ENCODE peak calls at places on chromosomes 4 and X, in four cellular contexts. S is mucosa of descending colon; G is lower lobe of right lung; O is activated CD4-positive, alpha-beta T cell treated with anti-CD3 and anti-CD28 coated beads for 1 hour. J is an unnamed sample.

GRCh38 chrX:154021131-154021611 is 1.5 kb upstream of the IRAK1 start:
- DNase-seq in O (no peak), G (no peak), S (no peak), J (no peak)

GRCh38 chr4:46648088-46648744 is 258.3 kb upstream of the GABRA2 start:
- DNase-seq in O (no peak), G (no peak), S (peak), J (no peak)

GRCh38 chr4:163542275-163542674 is 47.8 kb downstream of the TMA16 start:
- DNase-seq in S (no peak), O (no peak), G (no peak), J (no peak)

GRCh38 chr4:41646862-41647261 is 101.7 kb downstream of the PHOX2B start:
- DNase-seq in G (no peak), S (no peak), O (no peak), J (no peak)

GRCh38 chr4:188171551-188171950 is 32.3 kb downstream of the TRIML1 start:
- DNase-seq in O (no peak), G (no peak), S (no peak), J (no peak)

GRCh38 chrX:107738272-107738671 is 37.3 kb downstream of the TSC22D3 start:
- DNase-seq in S (no peak), G (no peak), O (no peak), J (no peak)

GRCh38 chr4:39256436-39256835 is 74.1 kb downstream of the WDR19 start:
- DNase-seq in G (no peak), S (no peak), O (no peak), J (no peak)

GRCh38 chr4:119300072-119300387 is 21.9 kb downstream of the FABP2 start:
- DNase-seq in O (no peak), S (peak), G (peak), J (peak)

J was measured in upper lobe of left lung.